ENCODE peak calls at places on chromosome 5, in seven cellular contexts. U is thyroid gland, K is PC-3, E is prostate gland, G is colonic mucosa, S is transverse colon, D is cardiac muscle cell. Q is an unnamed sample.

GRCh38 chr5:141963706-141964105 is 5.2 kb upstream of the RNF14 start:
- DNase-seq in U (no peak), K (no peak), E (no peak), G (no peak), S (no peak), D (no peak), Q (no peak)

GRCh38 chr5:133109655-133110483 is 58.1 kb downstream of the HSPA4 start:
- DNase-seq in U (no peak), K (no peak), E (no peak), G (no peak), S (no peak), D (no peak), Q (no peak)

GRCh38 chr5:141734501-141735231 is 52.6 kb upstream of the ARAP3 start:
- DNase-seq in U (peak; percentile 60), K (peak; percentile 70), E (no peak), G (peak; percentile 48), S (peak; percentile 30), D (peak; percentile 85), Q (peak; percentile 49)

GRCh38 chr5:149745212-149745943 is 15.3 kb downstream of the PPARGC1B start:
- DNase-seq in U (no peak), K (no peak), E (no peak), G (no peak), S (no peak), D (no peak), Q (no peak)

GRCh38 chr5:159040181-159040580 is 59.5 kb downstream of the EBF1 start:
- DNase-seq in U (no peak), K (no peak), E (no peak), G (no peak), S (no peak), D (no peak), Q (no peak)

GRCh38 chr5:169548315-169548714 is 35.3 kb upstream of the SPDL1 start:
- DNase-seq in U (no peak), K (peak; percentile 66), E (peak; percentile 5), G (no peak), S (no peak), D (peak; percentile 71), Q (no peak)

GRCh38 chr5:9544502-9545300 is 1.2 kb downstream of the SEMA5A start:
- DNase-seq in U (peak; percentile 85), K (peak; percentile 97), E (peak; percentile 86), G (peak; percentile 92), S (peak; percentile 89), D (peak; percentile 91), Q (peak; percentile 89)

GRCh38 chr5:105954341-105954740 is 1716.4 kb downstream of the EFNA5 start:
- DNase-seq in U (no peak), K (peak; percentile 39), E (no peak), G (no peak), S (no peak), D (no peak), Q (no peak)

GRCh38 chr5:878125-878524 is 14.5 kb downstream of the BRD9 start:
- DNase-seq in U (no peak), K (no peak), E (no peak), G (no peak), S (no peak), D (no peak), Q (no peak)
- H3K36me3 ChIP-seq in U (peaks cover 46% of the 10 kb centered on the region), K (peaks cover 66% of the 10 kb centered on the region), E (peaks cover 4% of the 10 kb centered on the region), G (peaks cover 7% of the 10 kb centered on the region), S (no peaks in the 10 kb centered on the region), D (peaks cover 26% of the 10 kb centered on the region), Q (peaks cover 31% of the 10 kb centered on the region)

GRCh38 chr5:13919087-13919486 is 25.4 kb downstream of the DNAH5 start:
- DNase-seq in U (no peak), K (no peak), E (no peak), G (no peak), S (no peak), D (no peak), Q (no peak)
- H3K9me3 ChIP-seq in U (no peaks in the 10 kb centered on the region), K (no peaks in the 10 kb centered on the region), E (no peaks in the 10 kb centered on the region), G (no peaks in the 10 kb centered on the region), S (no peaks in the 10 kb centered on the region), D (no peaks in the 10 kb centered on the region), Q (no peaks in the 10 kb centered on the region)

DNA sequence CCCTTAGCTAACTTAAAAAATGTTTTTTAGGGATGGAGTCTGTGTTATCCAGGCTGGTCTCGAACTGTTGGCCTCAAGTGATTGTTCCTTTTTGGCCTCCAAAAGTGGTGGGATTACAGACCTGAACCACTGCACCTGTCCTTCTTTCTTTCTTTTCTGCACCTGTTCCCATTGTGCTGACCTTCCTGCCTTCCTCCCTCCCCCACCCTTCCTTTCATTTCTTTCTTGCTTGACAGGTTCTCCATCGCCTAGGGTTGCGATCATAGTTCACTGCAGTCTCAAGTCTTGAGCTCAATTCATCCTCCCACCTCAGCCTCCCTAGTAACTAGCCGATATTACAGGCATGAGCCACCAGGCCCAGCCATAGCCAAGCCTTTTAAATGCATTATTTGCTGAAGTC is 20.6 kb downstream of the JMY start:
- DNase-seq in U (no peak), K (peak; percentile 6), E (no peak), G (no peak), S (no peak), D (no peak), Q (no peak)
- H3K36me3 ChIP-seq in U (no peaks in the 10 kb centered on the region), K (no peaks in the 10 kb centered on the region), E (no peaks in the 10 kb centered on the region), G (no peaks in the 10 kb centered on the region), S (no peaks in the 10 kb centered on the region), D (no peaks in the 10 kb centered on the region), Q (no peaks in the 10 kb centered on the region)

GRCh38 chr5:165996484-165996883 is 2295.0 kb upstream of the WWC1 start:
- DNase-seq in U (no peak), K (no peak), E (no peak), G (no peak), S (no peak), D (peak; percentile 9), Q (no peak)
- H3K9me3 ChIP-seq in U (no peaks in the 10 kb centered on the region), K (no peaks in the 10 kb centered on the region), E (no peaks in the 10 kb centered on the region), G (no peaks in the 10 kb centered on the region), S (no peaks in the 10 kb centered on the region), D (no peaks in the 10 kb centered on the region), Q (no peaks in the 10 kb centered on the region)

Q was measured in body of pancreas.